ENCODE peak calls at places on chromosomes 6 and 20, in five cellular contexts. Z is H9, C is neuronal stem cell, H is right cardiac atrium, O is left lung. M is an unnamed sample.

GRCh38 chr20:1987826-1988225 is 6.0 kb downstream of the PDYN start:
- DNase-seq in Z (no peak), C (no peak), H (no peak), O (no peak), M (no peak)

GRCh38 chr6:71287038-71287437 is 1.6 kb upstream of the OGFRL1 start:
- DNase-seq in Z (no peak), C (no peak), H (no peak), O (peak), M (no peak)

GRCh38 chr6:97630592-97630991 is 347.6 kb upstream of the MMS22L start:
- DNase-seq in Z (no peak), C (no peak), H (no peak), O (no peak), M (no peak)

GRCh38 chr6:22411408-22412105 is 114.7 kb upstream of the PRL start:
- DNase-seq in Z (no peak), C (no peak), H (no peak), O (no peak), M (no peak)

GRCh38 chr6:169738204-169738971 is 13.0 kb downstream of the DYNLT2 start:
- DNase-seq in Z (peak), C (no peak), H (no peak), O (no peak), M (no peak)

GRCh38 chr20:3716195-3716834 is 3.9 kb upstream of the SIGLEC1 start:
- DNase-seq in Z (peak), C (peak), H (no peak), O (no peak), M (peak)

GRCh38 chr6:143634486-143634885 is 43.3 kb upstream of the PHACTR2 start:
- DNase-seq in Z (no peak), C (no peak), H (no peak), O (no peak), M (no peak)

GRCh38 chr20:4052139-4052480 is 36.8 kb upstream of the RNF24 start:
- DNase-seq in Z (no peak), C (no peak), H (no peak), O (no peak), M (no peak)

DNA sequence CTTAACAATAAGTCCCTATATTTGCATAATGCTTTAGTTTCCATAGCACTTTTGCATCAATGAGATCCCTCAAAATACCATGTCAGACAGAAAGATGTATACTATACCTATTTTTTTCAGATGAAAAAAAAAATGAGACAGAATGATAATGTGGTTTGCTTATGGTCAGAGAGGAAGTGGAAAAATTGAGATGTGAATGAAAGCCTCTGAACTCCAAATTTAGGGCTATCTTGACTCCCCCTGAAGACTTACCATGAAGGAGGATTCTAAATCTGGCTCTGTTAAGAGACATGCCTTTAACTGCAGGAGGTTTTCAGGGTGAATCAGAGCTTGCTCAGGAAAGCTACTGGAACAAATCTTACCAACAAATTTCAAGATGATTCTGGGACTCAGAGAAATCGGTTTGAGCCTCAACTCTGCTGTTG is 176.2 kb downstream of the ISM1 start:
- DNase-seq in Z (no peak), C (no peak), H (no peak), O (no peak), M (no peak)
- H3K27ac ChIP-seq in Z (no peak), C (no peak), H (no peak), O (no peak), M (no peak)

GRCh38 chr6:160394654-160395035 is 46.5 kb downstream of the SLC22A3 start:
- DNase-seq in Z (no peak), C (no peak), H (no peak), O (no peak), M (no peak)
- H3K27ac ChIP-seq in Z (no peak), C (no peak), H (no peak), O (no peak), M (no peak)

GRCh38 chr20:42763015-42763414 is 426.7 kb downstream of the PTPRT start:
- DNase-seq in Z (no peak), C (no peak), H (no peak), O (no peak), M (no peak)
- H3K27ac ChIP-seq in Z (no peak), C (no peak), H (no peak), O (no peak), M (no peak)

GRCh38 chr6:149761438-149761837 is 11.9 kb downstream of the PCMT1 start:
- DNase-seq in Z (no peak), C (no peak), H (no peak), O (no peak), M (no peak)
- H3K27ac ChIP-seq in Z (no peak), C (no peak), H (no peak), O (peak), M (no peak)

GRCh38 chr6:111679126-111679525 is 73.4 kb upstream of the TRAF3IP2 start:
- DNase-seq in Z (no peak), C (no peak), H (no peak), O (no peak), M (no peak)
- H3K27ac ChIP-seq in Z (no peak), C (no peak), H (no peak), O (no peak), M (no peak)

DNA sequence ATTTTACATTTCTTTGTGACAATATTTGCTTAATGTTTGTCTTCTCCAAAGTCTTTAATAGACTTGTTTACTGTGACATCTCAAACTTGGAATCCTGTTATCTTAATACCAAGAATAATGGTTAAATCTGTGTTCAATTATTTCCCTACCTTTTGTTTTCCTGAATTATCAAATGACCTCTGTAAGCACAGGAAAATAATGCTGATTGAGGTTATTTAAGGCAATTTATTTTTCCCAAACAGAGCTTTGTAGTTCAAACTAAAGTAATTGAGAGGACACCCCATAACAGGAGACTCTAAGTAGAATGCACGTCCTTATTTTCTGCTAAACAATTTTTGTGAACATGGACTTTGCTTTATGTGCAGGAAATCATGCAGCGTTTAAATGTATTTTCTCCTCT is 195.0 kb downstream of the BTBD3 start:
- DNase-seq in Z (no peak), C (no peak), H (no peak), O (no peak), M (no peak)
- H3K27ac ChIP-seq in Z (no peak), C (no peak), H (no peak), O (no peak), M (no peak)

GRCh38 chr6:55449219-55449618 is 122.0 kb downstream of the GFRAL start:
- DNase-seq in Z (peak), C (no peak), H (no peak), O (no peak), M (no peak)
- H3K27ac ChIP-seq in Z (no peak), C (no peak), H (no peak), O (no peak), M (no peak)

GRCh38 chr20:50333131-50333530 is 142.5 kb downstream of the CEBPB start:
- DNase-seq in Z (no peak), C (no peak), H (no peak), O (no peak), M (no peak)
- H3K27ac ChIP-seq in Z (no peak), C (no peak), H (no peak), O (no peak), M (no peak)

GRCh38 chr6:4382362-4382853 is 247.0 kb upstream of the ECI2 start:
- DNase-seq in Z (no peak), C (no peak), H (no peak), O (no peak), M (no peak)

GRCh38 chr6:4378319-4378996 is 243.1 kb upstream of the ECI2 start:
- DNase-seq in Z (no peak), C (no peak), H (no peak), O (peak), M (no peak)

GRCh38 chr6:4379958-4380357 is 244.6 kb upstream of the ECI2 start:
- DNase-seq in Z (no peak), C (no peak), H (no peak), O (no peak), M (no peak)

GRCh38 chr6:4381379-4381778 is 246.0 kb upstream of the ECI2 start:
- DNase-seq in Z (no peak), C (no peak), H (no peak), O (no peak), M (no peak)

DNA sequence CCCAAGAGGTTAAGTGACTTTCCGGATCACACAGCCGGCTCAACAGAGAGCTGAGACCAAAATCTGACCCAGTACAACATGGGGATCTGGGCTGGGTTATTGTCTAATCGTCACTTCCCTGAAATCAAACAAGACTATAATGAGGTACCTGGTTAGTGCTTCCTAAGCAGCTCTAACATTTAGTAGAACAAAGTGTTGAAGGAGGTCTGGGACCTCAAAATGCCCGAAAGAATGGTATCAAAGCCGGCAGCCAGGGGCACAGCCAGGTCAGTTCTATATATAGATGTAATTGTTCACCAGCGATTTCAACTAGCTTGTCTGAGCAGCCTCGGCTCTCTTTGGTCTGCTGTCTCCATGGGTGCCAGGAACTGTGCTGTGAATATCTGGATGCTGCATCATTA is 245.5 kb upstream of the ECI2 start:
- DNase-seq in Z (no peak), C (no peak), H (no peak), O (no peak), M (no peak)
- H3K27ac ChIP-seq in Z (no peak), C (no peak), H (no peak), O (no peak), M (no peak)